ENCODE peak calls at places on chromosomes 5 and 9, in seven cellular contexts. O is upper lobe of left lung, D is fibroblast of pulmonary artery, V is PC-9, K is ovary, G is HFF-Myc, Q is cardiac fibroblast. W is an unnamed sample.

GRCh38 chr5:141758316-141758965 is 76.4 kb upstream of the ARAP3 start:
- DNase-seq in K (no peak), O (no peak), G (no peak), Q (no peak), D (no peak), V (no peak), W (no peak)

GRCh38 chr5:15350614-15351013 is 149.4 kb upstream of the FBXL7 start:
- DNase-seq in K (no peak), G (no peak), Q (no peak), O (no peak), V (no peak), D (no peak), W (no peak)

GRCh38 chr9:12464910-12465512 is 228.2 kb upstream of the TYRP1 start:
- DNase-seq in D (peak), G (peak), K (no peak), O (no peak), V (peak), Q (peak), W (no peak)

GRCh38 chr9:36772449-36773370 is 200.0 kb downstream of the MELK start:
- DNase-seq in D (peak), G (no peak), V (no peak), O (no peak), K (no peak), Q (peak), W (peak)

GRCh38 chr5:83277953-83278352 is 193.6 kb upstream of the VCAN start:
- DNase-seq in Q (no peak), V (no peak), O (no peak), K (no peak), D (no peak), G (no peak), W (no peak)

GRCh38 chr5:39713224-39713911 is 288.6 kb upstream of the DAB2 start:
- DNase-seq in G (no peak), K (no peak), V (no peak), Q (peak), D (peak), O (no peak), W (peak)

GRCh38 chr5:90802695-90803317 is 244.2 kb downstream of the ADGRV1 start:
- DNase-seq in V (peak), D (peak), O (peak), K (no peak), Q (peak), G (peak), W (peak)

GRCh38 chr5:74316064-74316586 is 324.4 kb downstream of the ENC1 start:
- DNase-seq in K (no peak), G (peak), Q (peak), V (peak), O (peak), D (peak), W (peak)

GRCh38 chr5:98308231-98308630 is 465.2 kb upstream of the RGMB start:
- DNase-seq in O (no peak), K (no peak), Q (no peak), G (no peak), D (peak), V (no peak), W (no peak)
- H3K4me3 ChIP-seq in O (no peak), K (no peak), Q (no peak), G (no peak), D (no peak), V (no peak), W (no peak)

GRCh38 chr9:108512426-108513173 is 343.2 kb downstream of the ACTL7B start:
- DNase-seq in G (no peak), V (no peak), D (peak), K (no peak), O (no peak), Q (peak), W (no peak)
- TF ChIP-seq CTCF in G (no peak), V (no peak), D (no peak), K (no peak), O (no peak), Q (no peak), W (no peak)

DNA sequence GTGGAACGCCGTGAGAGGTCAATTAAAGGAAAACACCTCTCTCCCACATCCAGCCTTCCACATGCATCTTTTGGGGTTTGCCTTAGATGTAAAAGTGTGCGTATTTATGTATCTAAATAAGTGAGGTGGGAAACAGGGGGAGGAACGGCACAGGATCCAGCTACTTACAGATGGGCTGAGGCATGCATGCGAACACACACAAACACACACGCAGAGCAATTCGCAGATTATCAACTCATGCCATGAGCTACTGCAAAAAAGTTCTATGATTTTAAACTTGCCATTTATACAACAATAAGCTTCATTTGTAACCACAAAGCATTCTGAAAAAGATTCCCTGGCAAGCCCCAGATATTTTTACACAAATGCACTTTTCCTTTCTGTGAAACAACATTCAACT is 242.0 kb downstream of the BNC2 start:
- DNase-seq in G (no peak), K (no peak), D (peak), O (no peak), V (no peak), Q (peak), W (no peak)
- H3K4me3 ChIP-seq in G (peak), K (no peak), D (peak), O (no peak), V (no peak), Q (no peak), W (no peak)

DNA sequence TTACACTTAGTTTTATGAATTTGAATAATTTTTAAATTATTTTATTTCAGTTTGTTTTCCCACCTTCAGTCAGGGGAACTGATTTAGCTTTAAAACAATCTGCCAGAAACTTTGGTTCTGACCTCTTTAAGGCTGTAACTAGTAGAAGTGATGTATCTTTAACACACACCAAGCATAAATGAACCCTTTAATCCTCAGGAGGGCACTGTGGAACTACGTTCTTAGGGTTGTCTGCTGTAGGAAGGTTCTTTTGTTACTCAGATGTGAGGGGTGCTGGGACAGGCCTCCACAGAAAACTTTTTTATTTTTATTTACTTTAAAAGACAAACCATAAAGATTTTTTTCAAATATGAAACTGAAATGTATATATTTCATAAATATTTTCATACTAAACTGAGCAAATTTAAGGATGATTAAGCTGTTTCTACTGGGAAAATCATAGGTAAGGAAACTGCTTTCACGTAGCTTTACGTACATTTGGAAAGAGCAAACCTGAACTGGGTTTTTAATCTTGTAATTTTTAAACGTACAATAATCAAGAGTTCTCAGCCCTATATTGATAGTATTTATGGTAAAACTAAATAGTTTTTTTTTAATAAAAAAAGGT is 5.3 kb downstream of the KLF4 start:
- DNase-seq in O (no peak), G (peak), Q (peak), D (peak), K (no peak), V (peak), W (peak)
- TF ChIP-seq CTCF in O (peak), G (peak), Q (peak), D (peak), K (peak), V (peak), W (peak)

GRCh38 chr9:19203058-19203457 is 27.4 kb upstream of the DENND4C start:
- DNase-seq in Q (no peak), O (no peak), D (no peak), G (no peak), V (no peak), K (no peak), W (no peak)

GRCh38 chr9:19200234-19200633 is 30.3 kb upstream of the DENND4C start:
- DNase-seq in D (no peak), Q (no peak), V (no peak), O (no peak), K (peak), G (no peak), W (no peak)

GRCh38 chr9:19198406-19198805 is 32.1 kb upstream of the DENND4C start:
- DNase-seq in K (no peak), D (no peak), O (no peak), V (no peak), Q (no peak), G (no peak), W (no peak)

GRCh38 chr9:19199012-19199411 is 31.5 kb upstream of the DENND4C start:
- DNase-seq in Q (no peak), O (no peak), G (no peak), K (no peak), V (no peak), D (no peak), W (no peak)

GRCh38 chr9:19201899-19202891 is 28.3 kb upstream of the DENND4C start:
- DNase-seq in V (no peak), Q (no peak), D (peak), O (no peak), K (peak), G (no peak), W (peak)
- H3K4me3 ChIP-seq in V (no peak), Q (no peak), D (no peak), O (no peak), K (no peak), G (no peak), W (no peak)

DNA sequence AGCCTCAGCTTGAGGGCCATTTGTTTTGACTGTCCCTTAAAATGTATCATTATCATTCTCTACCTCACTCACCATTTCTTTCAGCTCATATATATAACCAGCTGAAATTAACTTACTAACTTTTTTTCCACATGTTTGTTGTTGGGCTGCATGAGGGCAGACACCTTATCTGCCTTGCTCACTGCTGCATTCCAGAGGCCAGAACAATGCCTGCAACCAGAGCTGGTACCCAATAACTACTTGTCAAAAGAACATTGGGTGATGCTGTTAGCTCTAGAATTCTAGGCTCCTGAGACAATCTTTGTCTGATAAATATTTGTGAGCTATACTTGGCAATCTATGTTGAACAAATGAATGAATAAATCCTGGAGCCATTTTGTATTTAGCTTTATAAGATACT is 68.3 kb downstream of the HTR4 start:
- DNase-seq in Q (no peak), D (no peak), K (no peak), G (no peak), V (no peak), O (no peak), W (no peak)
- TF ChIP-seq CTCF in Q (no peak), D (peak), K (no peak), G (no peak), V (no peak), O (no peak), W (peak)

DNA sequence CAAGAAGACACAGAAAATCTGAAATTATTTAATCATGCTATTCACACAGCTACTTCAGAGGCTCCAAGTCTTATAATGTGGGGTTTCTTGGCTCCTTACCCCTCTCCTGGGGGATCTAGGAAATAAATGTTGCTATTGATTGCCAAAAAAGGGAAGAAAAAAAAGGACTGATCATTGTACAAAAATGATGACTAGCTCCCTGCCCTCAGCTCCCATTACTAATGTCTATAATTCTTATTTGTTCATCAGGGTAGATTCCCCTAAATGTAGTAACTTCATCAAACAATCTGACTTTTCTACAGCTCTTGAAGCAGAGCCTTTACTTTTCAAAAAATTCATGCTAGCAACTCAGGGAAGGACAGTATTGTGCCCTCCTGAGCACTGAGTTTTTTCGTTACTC is 3.3 kb upstream of the SMC5 start:
- DNase-seq in O (no peak), D (peak), V (no peak), K (no peak), G (no peak), Q (peak), W (no peak)
- H3K4me3 ChIP-seq in O (peak), D (peak), V (peak), K (peak), G (peak), Q (peak), W (no peak)

GRCh38 chr9:123722378-123722777 is 207.5 kb downstream of the DENND1A start:
- DNase-seq in D (no peak), O (no peak), V (no peak), K (no peak), Q (no peak), G (no peak), W (no peak)

GRCh38 chr9:123727332-123727731 is 202.6 kb downstream of the DENND1A start:
- DNase-seq in Q (peak), V (no peak), O (no peak), K (no peak), G (no peak), D (peak), W (no peak)

GRCh38 chr9:123725389-123725788 is 204.5 kb downstream of the DENND1A start:
- DNase-seq in O (no peak), G (no peak), V (no peak), Q (no peak), K (no peak), D (no peak), W (no peak)

GRCh38 chr9:123723135-123723875 is 206.6 kb downstream of the DENND1A start:
- DNase-seq in O (no peak), Q (no peak), D (no peak), V (no peak), K (no peak), G (no peak), W (no peak)

GRCh38 chr9:123724211-123724831 is 205.6 kb downstream of the DENND1A start:
- DNase-seq in Q (peak), D (peak), V (no peak), O (no peak), K (no peak), G (no peak), W (no peak)
- TF ChIP-seq CTCF in Q (peak), D (peak), V (no peak), O (no peak), K (no peak), G (no peak), W (peak)

GRCh38 chr5:135655326-135655725 is 76.5 kb upstream of the CXCL14 start:
- DNase-seq in D (no peak), V (no peak), G (no peak), O (no peak), Q (no peak), K (no peak), W (no peak)

GRCh38 chr5:135660826-135661555 is 82.2 kb upstream of the CXCL14 start:
- DNase-seq in K (no peak), O (no peak), G (no peak), V (no peak), D (no peak), Q (no peak), W (peak)

GRCh38 chr5:135654646-135655045 is 75.9 kb upstream of the CXCL14 start:
- DNase-seq in O (no peak), G (no peak), Q (no peak), D (no peak), V (no peak), K (no peak), W (no peak)

GRCh38 chr5:135662104-135662503 is 83.3 kb upstream of the CXCL14 start:
- DNase-seq in K (no peak), G (no peak), V (no peak), O (no peak), Q (no peak), D (no peak), W (no peak)

GRCh38 chr5:135657536-135658307 is 78.9 kb upstream of the CXCL14 start:
- DNase-seq in Q (no peak), G (no peak), O (no peak), K (no peak), V (no peak), D (no peak), W (no peak)
- H3K4me3 ChIP-seq in Q (no peak), G (no peak), O (no peak), K (no peak), V (no peak), D (no peak), W (no peak)

DNA sequence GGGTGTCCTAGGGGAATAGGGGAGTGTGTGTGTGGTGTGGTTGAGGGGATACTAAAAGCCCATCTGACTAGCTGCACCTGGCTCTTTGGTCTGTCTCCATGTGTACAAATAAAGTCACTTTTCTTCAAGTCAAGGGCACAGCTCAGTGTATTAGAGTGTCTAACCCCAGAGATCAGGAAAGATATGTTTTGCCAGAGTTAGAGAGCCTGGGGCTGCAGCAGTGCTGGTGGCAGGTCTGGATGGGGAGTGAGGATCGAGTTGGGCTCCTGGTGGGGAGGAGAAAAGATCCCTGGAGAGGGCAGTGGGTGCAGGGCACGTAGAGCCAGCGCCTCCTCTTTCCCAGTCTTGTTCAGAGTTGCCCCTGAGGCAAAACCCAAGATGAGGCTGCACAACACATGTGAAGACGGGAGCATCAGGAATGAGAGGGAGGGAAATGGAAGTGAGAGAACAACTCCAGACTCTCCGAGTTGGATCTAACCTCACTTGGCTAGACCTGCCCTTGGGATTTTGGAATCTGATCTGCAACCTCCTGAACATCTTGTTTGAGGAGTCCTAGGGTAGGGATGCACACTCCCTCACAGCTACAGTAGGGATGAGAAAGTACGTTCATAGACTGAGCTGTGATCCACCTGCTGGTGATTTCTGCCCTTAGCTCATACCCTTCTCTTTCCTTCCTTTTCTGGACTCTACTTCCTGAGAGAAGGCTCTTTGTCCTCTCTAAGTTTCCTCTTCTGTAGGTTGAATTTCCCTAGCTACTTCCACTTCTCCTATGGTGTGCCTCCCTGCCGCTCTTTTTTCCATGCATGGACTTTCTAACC is 309.9 kb downstream of the ZSWIM6 start:
- DNase-seq in G (no peak), O (no peak), Q (peak), D (no peak), V (no peak), K (no peak), W (no peak)
- TF ChIP-seq CTCF in G (peak), O (no peak), Q (peak), D (no peak), V (no peak), K (no peak), W (peak)